ENCODE peak calls at places on chromosome 9, in six cellular contexts. T, I, A, W, Y and P are unnamed samples.

GRCh38 chr9:38047301-38048251 is 21.5 kb downstream of the SHB start:
- DNase-seq in T (peak), I (peak), A (peak), W (peak), Y (no peak), P (peak)

GRCh38 chr9:79061766-79062165 is 510.0 kb upstream of the TLE4 start:
- DNase-seq in T (no peak), I (no peak), A (no peak), W (no peak), Y (no peak), P (no peak)

GRCh38 chr9:131960805-131961495 is 118.7 kb downstream of the MED27 start:
- DNase-seq in T (no peak), I (no peak), A (no peak), W (no peak), Y (no peak), P (no peak)

GRCh38 chr9:113993838-113994540 is 84.1 kb downstream of the AMBP start:
- DNase-seq in T (no peak), I (no peak), A (peak), W (peak), Y (peak), P (no peak)

GRCh38 chr9:35552376-35552775 is 52.7 kb upstream of the TESK1 start:
- DNase-seq in T (no peak), I (no peak), A (no peak), W (no peak), Y (no peak), P (no peak)

GRCh38 chr9:76798527-76798926 is 34.3 kb downstream of the PCA3 start:
- DNase-seq in T (no peak), I (no peak), A (no peak), W (no peak), Y (no peak), P (no peak)

GRCh38 chr9:118170032-118170955 is 466.1 kb downstream of the TLR4 start:
- DNase-seq in T (no peak), I (peak), A (peak), W (peak), Y (no peak), P (peak)

GRCh38 chr9:96858018-96858573 is 3.8 kb upstream of the ZNF782 start:
- DNase-seq in T (no peak), I (no peak), A (no peak), W (no peak), Y (no peak), P (peak)

GRCh38 chr9:127539982-127540663 is 72.0 kb upstream of the STXBP1 start:
- DNase-seq in T (no peak), I (no peak), A (no peak), W (peak), Y (no peak), P (no peak)

GRCh38 chr9:33446507-33447403 is 638 bp downstream of the AQP3 start:
- DNase-seq in T (no peak), I (peak), A (peak), W (peak), Y (no peak), P (peak)

GRCh38 chr9:79446540-79447307 is 125.0 kb upstream of the TLE4 start:
- DNase-seq in T (no peak), I (no peak), A (no peak), W (no peak), Y (no peak), P (no peak)

GRCh38 chr9:8917978-8918739 is 1118.6 kb upstream of the DMAC1 start:
- DNase-seq in T (no peak), I (no peak), A (no peak), W (no peak), Y (no peak), P (no peak)

GRCh38 chr9:94772654-94773303 is 46.3 kb downstream of the AOPEP start:
- DNase-seq in T (no peak), I (no peak), A (no peak), W (no peak), Y (no peak), P (no peak)

GRCh38 chr9:120110520-120110919 is 469.4 kb downstream of the CDK5RAP2 start:
- DNase-seq in T (no peak), I (no peak), A (no peak), W (no peak), Y (no peak), P (no peak)

GRCh38 chr9:15354713-15355112 is 47.7 kb upstream of the TTC39B start:
- DNase-seq in T (no peak), I (no peak), A (no peak), W (no peak), Y (no peak), P (no peak)

GRCh38 chr9:96009223-96009602 is 133.7 kb downstream of the ERCC6L2 start:
- DNase-seq in T (no peak), I (no peak), A (no peak), W (no peak), Y (no peak), P (no peak)

GRCh38 chr9:32427111-32427873 is 42.8 kb downstream of the ACO1 start:
- DNase-seq in T (no peak), I (no peak), A (no peak), W (peak), Y (no peak), P (no peak)

GRCh38 chr9:18333157-18333556 is 140.8 kb upstream of the ADAMTSL1 start:
- DNase-seq in T (no peak), I (no peak), A (peak), W (no peak), Y (no peak), P (no peak)

GRCh38 chr9:37575511-37575914 is 667 bp downstream of the FBXO10 start:
- DNase-seq in T (no peak), I (no peak), A (peak), W (no peak), Y (no peak), P (no peak)

GRCh38 chr9:88976186-88976887 is 14.9 kb upstream of the S1PR3 start:
- DNase-seq in T (no peak), I (no peak), A (no peak), W (no peak), Y (no peak), P (no peak)

GRCh38 chr9:32502459-32502858 is 23.5 kb downstream of the RIGI start:
- DNase-seq in T (peak), I (no peak), A (peak), W (no peak), Y (no peak), P (no peak)

GRCh38 chr9:36134761-36135505 is 1.6 kb upstream of the GLIPR2 start:
- DNase-seq in T (no peak), I (no peak), A (no peak), W (no peak), Y (no peak), P (no peak)

GRCh38 chr9:124495105-124496074 is 11.8 kb downstream of the NR5A1 start:
- DNase-seq in T (no peak), I (no peak), A (no peak), W (no peak), Y (no peak), P (no peak)

GRCh38 chr9:76883341-76883740 is 22.6 kb downstream of the PRUNE2 start:
- DNase-seq in T (no peak), I (no peak), A (no peak), W (no peak), Y (no peak), P (no peak)

GRCh38 chr9:14057347-14058077 is 256.4 kb downstream of the NFIB start:
- DNase-seq in T (no peak), I (no peak), A (no peak), W (no peak), Y (peak), P (no peak)

GRCh38 chr9:97280755-97281330 is 26.6 kb upstream of the CCDC180 start:
- DNase-seq in T (no peak), I (no peak), A (no peak), W (no peak), Y (no peak), P (no peak)

GRCh38 chr9:114347675-114348074 is 18.0 kb downstream of the ORM2 start:
- DNase-seq in T (no peak), I (no peak), A (no peak), W (no peak), Y (no peak), P (no peak)

GRCh38 chr9:3954228-3954949 is 345.5 kb downstream of the GLIS3 start:
- DNase-seq in T (no peak), I (no peak), A (no peak), W (no peak), Y (no peak), P (no peak)

GRCh38 chr9:121838757-121839669 is 187.6 kb downstream of the DAB2IP start:
- DNase-seq in T (no peak), I (no peak), A (no peak), W (no peak), Y (peak), P (no peak)

GRCh38 chr9:125732562-125732961 is 14.6 kb upstream of the PBX3 start:
- DNase-seq in T (no peak), I (no peak), A (no peak), W (no peak), Y (no peak), P (no peak)

GRCh38 chr9:123445981-123446610 is 90.1 kb downstream of the CRB2 start:
- DNase-seq in T (peak), I (no peak), A (no peak), W (no peak), Y (no peak), P (no peak)

DNA sequence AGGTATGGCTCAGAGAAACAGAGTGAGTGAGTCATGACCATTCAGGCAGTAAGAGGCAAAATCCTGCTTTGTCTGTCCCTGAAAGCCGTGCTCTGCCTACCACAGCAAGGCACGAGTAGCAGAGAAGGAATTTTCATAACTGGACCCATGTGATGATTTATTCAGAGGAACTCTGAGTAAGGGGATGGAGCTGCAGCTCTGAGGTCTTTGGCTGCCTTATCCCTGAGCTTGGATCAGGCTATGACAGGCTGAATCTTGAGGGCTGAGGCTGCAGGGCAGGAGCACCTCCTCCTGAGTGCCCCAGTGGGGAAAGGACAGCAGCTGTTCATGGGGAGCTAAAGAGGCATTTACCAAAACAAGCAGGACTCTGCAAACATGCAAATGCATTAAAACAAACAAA is 183.4 kb downstream of the PAPPA start:
- DNase-seq in T (no peak), I (no peak), A (no peak), W (no peak), Y (no peak), P (peak)
- TF ChIP-seq POLR2A in T (no peak), I (no peak), A (no peak), W (no peak), Y (no peak), P (no peak)

DNA sequence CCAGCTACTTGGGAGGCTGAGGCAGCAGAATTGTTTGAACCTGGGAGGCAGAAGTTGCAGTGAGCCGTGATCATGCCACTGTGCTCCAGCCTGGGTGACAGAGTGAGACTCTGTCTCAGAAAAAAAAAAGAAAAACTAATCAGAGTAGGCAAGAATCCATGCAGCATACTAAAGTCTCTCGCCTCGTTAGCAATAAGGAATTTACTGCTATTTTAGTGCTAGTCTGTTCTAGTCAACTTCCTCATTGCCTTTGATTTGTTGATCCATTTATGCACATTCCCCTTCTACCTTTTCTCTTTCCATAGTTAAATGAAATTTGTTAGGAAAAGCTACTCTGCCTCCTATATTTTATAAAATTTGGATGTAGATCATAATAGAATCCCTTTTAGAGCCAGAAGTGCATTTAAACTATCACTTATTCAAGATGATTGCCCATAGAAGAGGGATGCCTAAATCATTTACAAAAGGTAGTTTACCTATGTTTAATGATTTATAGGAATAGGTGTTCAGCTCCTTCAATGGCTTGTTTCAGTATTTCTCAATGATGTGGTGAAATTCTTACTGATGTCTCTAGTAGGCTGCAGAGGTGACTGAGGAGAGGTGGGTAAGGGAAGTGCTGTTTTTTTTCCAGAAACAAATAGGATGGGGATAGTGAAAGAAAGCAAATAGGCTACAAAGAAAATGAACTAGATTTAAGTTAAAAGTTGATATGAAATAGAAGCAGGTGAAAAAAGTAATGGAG is 1.9 kb downstream of the LRRC19 start:
- DNase-seq in T (no peak), I (no peak), A (no peak), W (no peak), Y (no peak), P (no peak)
- TF ChIP-seq POLR2A in T (no peak), I (no peak), A (no peak), W (no peak), Y (no peak), P (no peak)

GRCh38 chr9:110066929-110067716 is 140.8 kb downstream of the C9orf152 start:
- DNase-seq in T (no peak), I (no peak), A (peak), W (no peak), Y (no peak), P (no peak)

GRCh38 chr9:110064721-110065252 is 143.2 kb downstream of the C9orf152 start:
- DNase-seq in T (no peak), I (no peak), A (no peak), W (no peak), Y (no peak), P (no peak)

GRCh38 chr9:110069326-110070248 is 138.4 kb downstream of the C9orf152 start:
- DNase-seq in T (no peak), I (no peak), A (peak), W (peak), Y (peak), P (peak)

GRCh38 chr9:110065527-110065926 is 142.4 kb downstream of the C9orf152 start:
- DNase-seq in T (no peak), I (no peak), A (no peak), W (peak), Y (no peak), P (no peak)

GRCh38 chr9:110068212-110068611 is 139.7 kb downstream of the C9orf152 start:
- DNase-seq in T (no peak), I (no peak), A (no peak), W (no peak), Y (no peak), P (no peak)
- TF ChIP-seq POLR2A in T (no peak), I (no peak), A (no peak), W (no peak), Y (no peak), P (no peak)

GRCh38 chr9:133478851-133479711 is at the start of gene SLC2A6:
- DNase-seq in T (no peak), I (peak), A (peak), W (peak), Y (peak), P (peak)
- TF ChIP-seq POLR2A in T (peak), I (peak), A (peak), W (no peak), Y (no peak), P (peak)

GRCh38 chr9:136631038-136632000 is 31.4 kb upstream of the EGFL7 start:
- DNase-seq in T (peak), I (peak), A (peak), W (peak), Y (peak), P (peak)
- TF ChIP-seq POLR2A in T (no peak), I (no peak), A (no peak), W (no peak), Y (no peak), P (no peak)

GRCh38 chr9:90827181-90827866 is 25.7 kb downstream of the SYK start:
- DNase-seq in T (no peak), I (no peak), A (no peak), W (peak), Y (no peak), P (no peak)
- TF ChIP-seq POLR2A in T (no peak), I (no peak), A (no peak), W (no peak), Y (no peak), P (no peak)

DNA sequence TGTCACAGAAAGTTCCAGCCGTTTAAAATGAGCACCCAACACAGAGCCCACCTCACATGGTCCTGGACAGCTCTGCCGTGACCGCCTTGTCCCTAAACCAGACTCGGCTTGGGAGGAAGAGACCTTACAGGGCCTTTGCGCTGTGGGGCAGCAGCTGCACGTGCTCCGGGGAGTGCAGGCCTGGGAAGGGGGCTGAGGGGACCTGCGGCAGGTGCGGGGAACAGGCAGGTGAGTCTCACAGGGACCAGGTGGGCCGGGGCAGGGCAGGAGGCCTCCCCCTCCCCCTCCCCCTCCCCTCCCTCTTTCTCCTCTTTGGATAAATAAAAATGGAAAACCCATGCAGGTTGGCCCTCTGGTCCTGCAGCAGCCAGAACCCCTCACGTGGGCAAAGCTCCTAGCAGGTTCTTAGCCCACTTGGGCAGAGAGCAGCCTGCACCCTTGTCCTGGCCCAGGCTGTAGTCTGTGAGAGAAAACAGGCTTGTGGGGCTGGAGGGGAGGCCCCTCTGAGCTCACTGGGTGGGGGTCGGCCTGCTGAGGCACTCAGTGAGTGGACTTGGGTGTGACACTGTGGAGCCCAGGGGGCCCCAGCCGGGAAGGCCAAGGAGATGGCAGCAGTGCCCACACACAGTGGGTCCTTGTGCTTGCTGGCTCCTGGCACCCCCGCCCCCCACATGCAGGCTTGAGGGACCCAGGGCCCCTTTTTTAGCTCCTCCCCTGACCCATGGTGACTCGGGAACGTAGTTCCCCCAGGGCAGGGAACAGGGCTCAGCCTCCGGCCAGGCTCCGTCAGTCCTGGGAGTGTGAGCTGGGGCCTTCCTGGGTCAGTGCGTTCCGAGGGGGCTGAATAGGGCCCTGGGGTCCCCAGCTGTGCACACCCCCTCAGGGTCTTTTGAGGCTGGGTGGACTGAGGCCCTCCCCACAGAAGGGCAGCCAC is 40.0 kb upstream of the CACNA1B start:
- DNase-seq in T (no peak), I (no peak), A (no peak), W (no peak), Y (no peak), P (no peak)
- TF ChIP-seq POLR2A in T (no peak), I (no peak), A (no peak), W (no peak), Y (no peak), P (no peak)